ENCODE peak calls at places on chromosomes 11 and 22, in six cellular contexts. D is neural progenitor cell, M is K562, P is OCI-LY7, Q is PC-9, Y is IMR-90. L is an unnamed sample.

GRCh38 chr11:6594142-6594768 is 9.2 kb downstream of the RRP8 start:
- DNase-seq in D (no peak), P (no peak), M (no peak), Q (no peak), Y (no peak), L (no peak)

GRCh38 chr22:42473484-42474193 is 41.4 kb upstream of the NFAM1 start:
- DNase-seq in M (peak; percentile 26), P (peak; percentile 73), D (peak; percentile 74), Q (peak; percentile 64), Y (peak; percentile 63), L (no peak)

GRCh38 chr11:11942668-11943067 is 65.8 kb downstream of the DKK3 start:
- DNase-seq in D (no peak), Q (no peak), M (no peak), Y (no peak), P (no peak), L (no peak)

GRCh38 chr22:38456841-38457699 is 2.1 kb upstream of the KCNJ4 start:
- DNase-seq in Q (no peak), Y (no peak), D (no peak), P (no peak), M (no peak), L (no peak)

GRCh38 chr11:44208976-44209603 is 100.8 kb downstream of the ALX4 start:
- DNase-seq in Y (peak; percentile 43), D (no peak), M (no peak), Q (no peak), P (no peak), L (no peak)

GRCh38 chr11:106321601-106322000 is 244.1 kb downstream of the AASDHPPT start:
- DNase-seq in M (no peak), Y (no peak), P (no peak), Q (no peak), D (no peak), L (no peak)

GRCh38 chr11:126485021-126485781 is 129.7 kb downstream of the ST3GAL4 start:
- DNase-seq in Q (no peak), M (no peak), Y (peak; percentile 81), D (no peak), P (peak; percentile 54), L (no peak)

GRCh38 chr11:1482581-1483444 is 3.8 kb downstream of the MOB2 start:
- DNase-seq in M (no peak), P (no peak), Y (no peak), Q (no peak), D (no peak), L (no peak)

GRCh38 chr11:37788141-37788877 is 1190.3 kb upstream of the RAG2 start:
- DNase-seq in Q (no peak), Y (peak; percentile 91), D (no peak), P (no peak), M (no peak), L (no peak)

GRCh38 chr11:20489948-20490347 is 102.4 kb downstream of the PRMT3 start:
- DNase-seq in P (no peak), Y (no peak), M (no peak), Q (no peak), D (no peak), L (no peak)

GRCh38 chr11:67448220-67448609 is 4.3 kb downstream of the GPR152 start:
- DNase-seq in D (no peak), Y (no peak), M (no peak), P (no peak), Q (no peak), L (no peak)

GRCh38 chr11:35619030-35619753 is 932 bp downstream of the FJX1 start:
- DNase-seq in Y (peak; percentile 37), Q (peak; percentile 59), M (no peak), P (no peak), D (peak; percentile 75), L (no peak)

GRCh38 chr11:75663808-75664207 is 5.0 kb downstream of the MAP6 start:
- DNase-seq in M (no peak), D (peak; percentile 43), P (no peak), Y (no peak), Q (no peak), L (no peak)

GRCh38 chr11:62981743-62982142 is 3.0 kb downstream of the SLC22A6 start:
- DNase-seq in M (no peak), P (no peak), D (no peak), Q (no peak), Y (no peak), L (no peak)

GRCh38 chr22:24841261-24841660 is 35.2 kb downstream of the SGSM1 start:
- DNase-seq in Q (no peak), P (no peak), D (no peak), Y (no peak), M (no peak), L (no peak)

GRCh38 chr11:58730507-58731089 is 1.1 kb downstream of the GLYAT start:
- DNase-seq in Y (no peak), P (no peak), Q (no peak), D (no peak), M (no peak), L (no peak)

GRCh38 chr22:49973018-49973965 is 12.7 kb downstream of the PIM3 start:
- DNase-seq in Y (no peak), P (no peak), M (no peak), Q (no peak), D (no peak), L (no peak)

GRCh38 chr11:57638811-57639320 is 10.8 kb downstream of the YPEL4 start:
- DNase-seq in Q (no peak), P (no peak), M (no peak), D (peak; percentile 59), Y (no peak), L (no peak)

GRCh38 chr11:86374586-86374985 is at the start of gene CCDC81:
- DNase-seq in Q (no peak), D (peak; percentile 80), M (no peak), P (no peak), Y (no peak), L (peak; percentile 49)

GRCh38 chr11:69867076-69868002 is 48.1 kb upstream of the FGF3 start:
- DNase-seq in M (no peak), P (no peak), Q (peak; percentile 98), D (no peak), Y (peak; percentile 53), L (no peak)

GRCh38 chr11:119315139-119316016 is 1.6 kb downstream of the MCAM start:
- DNase-seq in P (peak; percentile 73), Y (no peak), Q (peak; percentile 71), M (no peak), D (peak; percentile 61), L (no peak)

GRCh38 chr11:19605500-19606371 is 106.9 kb upstream of the NAV2 start:
- DNase-seq in M (no peak), D (peak; percentile 13), Q (no peak), Y (peak; percentile 68), P (no peak), L (no peak)

GRCh38 chr11:61616443-61616842 is 35.6 kb upstream of the SYT7 start:
- DNase-seq in Q (no peak), Y (peak; percentile 85), P (no peak), D (no peak), M (no peak), L (no peak)

GRCh38 chr11:134401825-134402809 is 9.9 kb downstream of the B3GAT1 start:
- DNase-seq in Q (no peak), Y (no peak), P (no peak), D (no peak), M (no peak), L (no peak)

GRCh38 chr11:12862761-12863469 is 146.2 kb upstream of the RASSF10 start:
- DNase-seq in D (peak; percentile 96), Q (no peak), M (peak; percentile 36), Y (peak; percentile 85), P (no peak), L (peak; percentile 63)

GRCh38 chr22:42007922-42008321 is 9.3 kb downstream of the WBP2NL start:
- DNase-seq in M (no peak), Q (no peak), P (no peak), D (no peak), Y (no peak), L (no peak)

GRCh38 chr11:106087815-106088435 is 10.5 kb downstream of the AASDHPPT start:
- DNase-seq in M (no peak), P (peak; percentile 42), Q (peak; percentile 54), D (peak; percentile 54), Y (peak; percentile 65), L (no peak)

GRCh38 chr11:35954205-35954604 is 10.3 kb downstream of the LDLRAD3 start:
- DNase-seq in Y (no peak), P (no peak), D (no peak), M (no peak), Q (no peak), L (no peak)

GRCh38 chr22:32951807-32952153 is 106.4 kb downstream of the SYN3 start:
- DNase-seq in P (no peak), Y (no peak), D (no peak), Q (no peak), M (no peak), L (no peak)

GRCh38 chr11:27496461-27496860 is 10.1 kb downstream of the LIN7C start:
- DNase-seq in P (no peak), Y (peak; percentile 49), M (no peak), D (no peak), Q (no peak), L (no peak)

GRCh38 chr11:71265559-71266092 is 13.2 kb upstream of the SHANK2 start:
- DNase-seq in Y (no peak), D (no peak), P (no peak), Q (no peak), M (no peak), L (no peak)

DNA sequence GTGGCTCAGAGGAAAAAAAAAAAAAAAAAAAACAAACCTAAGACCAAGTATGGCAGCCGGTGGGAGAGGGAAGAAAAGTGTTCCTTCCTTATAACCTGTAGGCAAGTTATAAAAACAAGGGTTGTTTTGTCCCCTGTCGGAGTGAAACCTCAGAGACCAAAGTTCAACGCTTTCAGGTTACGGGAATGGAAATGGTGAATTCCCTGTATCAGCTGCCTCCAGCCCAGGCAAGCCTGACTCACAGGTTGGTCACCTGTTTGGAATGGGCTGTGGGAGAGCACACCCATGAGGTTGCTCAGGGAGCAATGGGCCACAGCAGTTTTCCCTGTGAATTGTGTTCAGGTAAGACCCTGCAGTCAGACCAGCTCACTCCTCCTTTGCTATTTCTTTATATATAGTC is 138.9 kb downstream of the ETS1 start:
- DNase-seq in Q (peak; percentile 98), Y (peak; percentile 87), P (no peak), D (no peak), M (no peak), L (peak; percentile 25)
- H2AFZ ChIP-seq in Q (peak overlapping the region; percentile 67), Y (no peak overlapping the region), P (no peak overlapping the region), D (peak overlapping the region; percentile 12), M (no peak overlapping the region), L (no peak overlapping the region)

DNA sequence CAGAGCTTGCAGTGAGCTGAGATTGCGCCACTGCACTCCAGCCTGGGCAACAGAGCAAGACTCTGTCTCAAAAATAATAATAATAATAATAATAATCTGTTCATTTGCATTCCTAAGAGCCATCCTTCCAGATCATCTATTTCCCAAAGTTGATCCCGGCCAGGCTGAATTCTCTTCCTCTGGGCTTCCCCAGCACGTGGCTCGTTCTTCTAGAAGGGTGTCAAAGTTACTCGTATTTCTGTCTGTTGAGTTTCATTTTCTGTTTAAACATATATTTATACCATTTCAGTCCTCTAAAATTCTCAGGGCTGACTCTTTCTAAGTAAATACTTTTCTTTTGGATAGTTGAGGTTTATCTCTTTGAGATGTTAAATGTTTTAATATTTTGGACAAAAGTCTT is 4.8 kb upstream of the JHY start:
- DNase-seq in D (no peak), Q (no peak), P (no peak), M (no peak), Y (no peak), L (no peak)
- H2AFZ ChIP-seq in D (no peak overlapping the region), Q (no peak overlapping the region), P (no peak overlapping the region), M (no peak overlapping the region), Y (no peak overlapping the region), L (no peak overlapping the region)

GRCh38 chr11:18106688-18107087 is 806 bp upstream of the SAAL1 start:
- DNase-seq in Y (peak; percentile 65), M (no peak), P (no peak), Q (no peak), D (no peak), L (no peak)
- H2AFZ ChIP-seq in Y (no peak overlapping the region), M (peak overlapping the region; percentile 97), P (peak overlapping the region; percentile 93), Q (no peak overlapping the region), D (peak overlapping the region; percentile 97), L (no peak overlapping the region)

GRCh38 chr22:37431811-37432707 is 4.8 kb upstream of the ELFN2 start:
- DNase-seq in P (no peak), D (no peak), Y (peak; percentile 99), M (no peak), Q (peak; percentile 100), L (no peak)
- H2AFZ ChIP-seq in P (no peak overlapping the region), D (no peak overlapping the region), Y (peak overlapping the region; percentile 87), M (no peak overlapping the region), Q (no peak overlapping the region), L (no peak overlapping the region)

L was measured in H1.